ENCODE peak calls at places on chromosome 3, in five cellular contexts. F, X, A, N and O are unnamed samples.
A peak's percentile ranks its signal among the peaks of the same experiment; 100 is the strongest.

GRCh38 chr3:49476563-49476962 is 6.5 kb downstream of the DAG1 start:
- DNase-seq in A (no peak), X (peak; percentile 57), N (no peak), F (peak; percentile 17), O (no peak)

GRCh38 chr3:154040283-154040682 is 80.9 kb upstream of the ARHGEF26 start:
- DNase-seq in N (no peak), A (no peak), X (peak; percentile 26), F (no peak), O (no peak)

GRCh38 chr3:50088725-50089602 is at the start of gene RBM5:
- DNase-seq in A (peak; percentile 81), F (peak; percentile 95), N (peak; percentile 93), X (peak; percentile 93), O (peak; percentile 66)

GRCh38 chr3:115658337-115659181 is 35.2 kb downstream of the GAP43 start:
- DNase-seq in F (peak; percentile 68), A (peak; percentile 91), X (peak; percentile 76), N (peak; percentile 66), O (peak; percentile 65)

GRCh38 chr3:66039590-66039887 is 821 bp upstream of the MAGI1 start:
- DNase-seq in A (peak; percentile 23), F (no peak), N (no peak), X (peak; percentile 55), O (no peak)

GRCh38 chr3:181362378-181362777 is 349.3 kb upstream of the SOX2 start:
- DNase-seq in F (no peak), N (no peak), X (no peak), A (no peak), O (no peak)

GRCh38 chr3:187210091-187210490 is 12.8 kb downstream of the RTP1 start:
- DNase-seq in A (no peak), F (no peak), N (no peak), X (no peak), O (no peak)

GRCh38 chr3:181782306-181782924 is 70.7 kb downstream of the SOX2 start:
- DNase-seq in X (peak; percentile 39), N (no peak), A (no peak), F (no peak), O (no peak)

GRCh38 chr3:66552846-66553245 is 52.0 kb upstream of the LRIG1 start:
- DNase-seq in A (no peak), N (no peak), F (no peak), X (no peak), O (no peak)

GRCh38 chr3:185789134-185789533 is 35.7 kb downstream of the IGF2BP2 start:
- DNase-seq in N (no peak), A (no peak), F (no peak), X (no peak), O (no peak)